ENCODE peak calls at places on chromosome 7, in ten cellular contexts. S, V, H, L, P, U, A, I, B and F are unnamed samples.

GRCh38 chr7:159013181-159013690 is 131.4 kb downstream of the VIPR2 start:
- DNase-seq in V (no peak), P (no peak), S (no peak), H (no peak), A (no peak), L (peak; percentile 48), U (no peak), I (no peak), B (no peak), F (no peak)

GRCh38 chr7:7798510-7798909 is 80.1 kb upstream of the RPA3 start:
- DNase-seq in L (no peak), V (no peak), H (no peak), P (no peak), B (no peak), U (no peak), A (no peak), I (no peak), S (no peak), F (no peak)

GRCh38 chr7:148773344-148773743 is 74.6 kb downstream of the CUL1 start:
- DNase-seq in P (no peak), V (no peak), L (no peak), U (no peak), I (no peak), S (no peak), A (peak; percentile 24), B (no peak), H (no peak), F (no peak)

GRCh38 chr7:6530626-6531491 is 20.4 kb downstream of the GRID2IP start:
- DNase-seq in H (no peak), A (peak; percentile 44), S (no peak), I (no peak), U (no peak), P (peak; percentile 30), L (no peak), V (no peak), B (no peak), F (no peak)

GRCh38 chr7:129376076-129376777 is 58.0 kb upstream of the STRIP2 start:
- DNase-seq in A (peak; percentile 35), P (peak; percentile 80), S (peak; percentile 43), L (no peak), H (no peak), I (no peak), U (no peak), V (peak; percentile 65), B (no peak), F (no peak)

GRCh38 chr7:6614941-6615737 is at the start of gene ZNF853:
- DNase-seq in S (no peak), V (no peak), B (no peak), L (peak; percentile 31), H (no peak), I (no peak), A (no peak), U (no peak), P (no peak), F (no peak)

GRCh38 chr7:97731736-97732370 is at the start of gene TAC1:
- DNase-seq in P (no peak), B (no peak), A (no peak), V (no peak), H (no peak), S (no peak), L (no peak), U (peak; percentile 41), I (no peak), F (no peak)

GRCh38 chr7:87507446-87507845 is 32.0 kb upstream of the ABCB4 start:
- DNase-seq in V (peak; percentile 3), B (no peak), I (no peak), A (no peak), U (no peak), P (no peak), H (peak; percentile 27), L (no peak), S (no peak), F (no peak)

GRCh38 chr7:43621729-43622448 is 39.0 kb downstream of the STK17A start:
- DNase-seq in P (no peak), L (no peak), V (no peak), H (no peak), I (no peak), S (no peak), U (no peak), B (no peak), A (no peak), F (no peak)

GRCh38 chr7:129095258-129095657 is 40.3 kb upstream of the TNPO3 start:
- DNase-seq in H (no peak), V (no peak), S (no peak), B (no peak), U (no peak), P (no peak), A (peak; percentile 17), I (no peak), L (no peak), F (no peak)

GRCh38 chr7:1438208-1438607 is 21.1 kb downstream of the MICALL2 start:
- DNase-seq in I (no peak), U (no peak), P (no peak), B (no peak), H (no peak), V (no peak), L (no peak), A (no peak), S (no peak), F (no peak)

GRCh38 chr7:1437155-1437880 is 22.0 kb downstream of the MICALL2 start:
- DNase-seq in U (no peak), H (no peak), S (no peak), P (no peak), A (no peak), I (no peak), V (no peak), B (no peak), L (no peak), F (no peak)

GRCh38 chr7:1439373-1440363 is 19.6 kb downstream of the MICALL2 start:
- DNase-seq in B (no peak), U (no peak), I (no peak), L (no peak), S (no peak), V (no peak), H (no peak), A (no peak), P (no peak), F (no peak)

GRCh38 chr7:1440620-1441019 is 18.6 kb downstream of the MICALL2 start:
- DNase-seq in A (no peak), L (no peak), H (no peak), U (no peak), V (no peak), P (no peak), I (no peak), S (no peak), B (no peak), F (no peak)

GRCh38 chr7:1438821-1439220 is 20.4 kb downstream of the MICALL2 start:
- DNase-seq in V (no peak), U (no peak), I (no peak), L (no peak), H (no peak), P (no peak), A (no peak), B (no peak), S (no peak), F (no peak)
- H3K27ac ChIP-seq in V (no peak overlapping the region), U (no peak overlapping the region), I (no peak overlapping the region), L (no peak overlapping the region), H (no peak overlapping the region), P (no peak overlapping the region), A (no peak overlapping the region), B (no peak overlapping the region), S (no peak overlapping the region), F (no peak overlapping the region)

GRCh38 chr7:102916426-102916825 is 3.6 kb downstream of the LRRC17 start:
- DNase-seq in P (no peak), I (no peak), V (no peak), H (no peak), A (no peak), S (peak; percentile 84), L (no peak), B (no peak), U (no peak), F (no peak)
- TF ChIP-seq CTCF in P (no peak), I (no peak), V (no peak), H (no peak), A (no peak), S (no peak), L (no peak), B (no peak), U (no peak), F (no peak)

DNA sequence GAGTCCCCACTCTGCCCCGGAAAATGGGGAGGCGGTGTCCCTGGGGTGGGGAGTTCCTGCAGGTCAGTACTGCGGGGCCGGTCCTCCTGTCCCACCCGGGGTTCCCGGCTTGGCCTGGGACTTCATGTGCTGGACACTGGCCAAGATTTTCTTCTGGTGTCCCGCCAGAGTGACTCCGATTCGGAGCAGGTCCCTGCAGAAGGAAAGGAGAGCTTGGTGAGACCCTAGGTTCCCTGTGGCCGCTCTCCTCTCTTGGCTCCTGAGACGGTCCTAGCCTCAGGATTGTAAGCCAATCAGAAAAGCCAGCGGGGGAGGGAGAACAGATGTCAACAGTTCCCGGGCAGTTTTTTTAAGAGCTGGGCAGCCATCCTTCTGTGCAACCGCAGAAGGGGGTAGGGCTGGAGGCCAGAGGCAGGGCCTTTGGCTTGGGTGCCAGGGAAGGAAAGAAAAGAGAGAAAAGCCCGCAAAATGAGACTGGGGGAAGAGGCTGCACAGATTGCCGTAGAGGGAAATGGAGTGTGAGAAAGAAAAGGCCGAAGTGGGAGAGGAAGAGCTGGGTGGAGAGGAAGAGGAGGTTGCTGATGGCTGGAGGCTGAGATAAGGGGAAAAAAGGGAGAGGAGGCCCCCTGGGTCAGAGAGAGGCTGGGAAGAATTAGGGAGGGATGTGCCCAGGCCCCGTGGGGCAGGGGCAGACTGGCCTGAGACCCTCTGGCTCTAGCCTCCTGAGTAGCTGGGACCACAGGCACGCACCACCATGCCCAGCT is 23.7 kb downstream of the EPHB4 start:
- DNase-seq in U (peak; percentile 81), B (no peak), I (peak; percentile 92), H (peak; percentile 85), L (peak; percentile 87), A (no peak), P (peak; percentile 80), V (peak; percentile 76), S (peak; percentile 83), F (peak; percentile 95)
- H3K27ac ChIP-seq in U (peak overlapping the region; percentile 62), B (peak overlapping the region; percentile 77), I (peak overlapping the region; percentile 81), H (peak overlapping the region; percentile 8), L (peak overlapping the region; percentile 49), A (no peak overlapping the region), P (peak overlapping the region; percentile 39), V (peak overlapping the region; percentile 83), S (peak overlapping the region; percentile 70), F (peak overlapping the region; percentile 86)

DNA sequence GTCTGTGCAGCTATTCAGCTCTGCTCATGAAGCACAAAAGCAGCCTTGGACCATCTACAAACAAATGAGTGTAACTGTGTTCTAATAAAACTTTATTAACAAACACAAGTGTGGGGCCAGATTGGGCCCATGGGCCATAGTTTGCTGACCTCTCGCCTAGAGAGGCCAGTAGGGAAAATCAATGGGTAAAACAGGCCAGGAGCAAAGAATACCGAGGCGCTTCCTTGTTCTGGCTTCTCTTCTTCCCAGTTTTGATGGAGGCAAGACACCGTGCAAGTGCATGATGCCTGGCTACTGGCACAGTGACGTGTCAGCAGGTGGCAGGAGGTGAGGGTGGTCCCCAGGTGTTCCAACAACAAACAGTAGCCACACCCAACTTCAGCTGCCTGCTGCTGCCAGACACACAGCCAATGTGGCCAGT is 94.3 kb upstream of the SDK1 start:
- DNase-seq in P (no peak), S (no peak), U (no peak), A (no peak), L (no peak), V (no peak), H (no peak), B (peak; percentile 38), I (no peak), F (no peak)
- TF ChIP-seq CTCF in P (no peak), S (no peak), U (no peak), A (no peak), L (no peak), V (no peak), H (no peak), B (no peak), I (no peak), F (no peak)